ENCODE peak calls at places on chromosomes 7 and 10, in eight cellular contexts. J is activated CD8-positive, alpha-beta memory T cell treated with anti-CD3 and anti-CD28 coated beads for 48 hours; Q is A549; I is left colon; N is MCF 10A; X is lung; T is fibroblast of mammary gland; S is activated CD4-positive, alpha-beta T cell treated with anti-CD3 and anti-CD28 coated beads, Interleukin-2, amount 10 ng/mL, durations not matched to agents 7 days and 5 days. R is an unnamed sample.

GRCh38 chr7:98034044-98035035 is 44.3 kb upstream of the OCM2 start:
- DNase-seq in X (no peak), J (no peak), I (no peak), S (no peak), T (no peak), Q (no peak), N (peak; percentile 38), R (no peak)

GRCh38 chr10:7085913-7086589 is 324.8 kb downstream of the SFMBT2 start:
- DNase-seq in T (peak; percentile 69), I (no peak), N (peak; percentile 63), Q (peak; percentile 11), X (no peak), J (no peak), S (no peak), R (no peak)

GRCh38 chr7:44709011-44709915 is 39.4 kb upstream of the ZMIZ2 start:
- DNase-seq in N (no peak), I (no peak), S (no peak), T (no peak), J (no peak), X (no peak), Q (no peak), R (no peak)

GRCh38 chr10:11560076-11560709 is 51.3 kb downstream of the USP6NL start:
- DNase-seq in T (no peak), X (no peak), J (no peak), N (no peak), I (no peak), Q (peak; percentile 17), S (no peak), R (no peak)

GRCh38 chr7:102306916-102307677 is 20.4 kb downstream of the SH2B2 start:
- DNase-seq in N (peak; percentile 46), X (peak; percentile 45), J (no peak), I (peak; percentile 85), Q (peak; percentile 59), T (no peak), S (peak; percentile 50), R (peak; percentile 45)

GRCh38 chr10:11447571-11447970 is 163.9 kb downstream of the USP6NL start:
- DNase-seq in I (no peak), J (no peak), N (no peak), Q (no peak), S (no peak), T (no peak), X (no peak), R (no peak)

GRCh38 chr10:110780704-110781103 is 91.0 kb upstream of the PDCD4 start:
- DNase-seq in N (no peak), I (no peak), J (no peak), S (no peak), Q (no peak), X (no peak), T (no peak), R (no peak)

GRCh38 chr10:75352650-75353049 is 48.9 kb downstream of the ZNF503 start:
- DNase-seq in X (no peak), T (peak; percentile 15), S (no peak), I (no peak), N (no peak), J (no peak), Q (no peak), R (no peak)

GRCh38 chr7:49980414-49980813 is 112.6 kb downstream of the ZPBP start:
- DNase-seq in T (no peak), X (no peak), Q (no peak), N (no peak), S (peak; percentile 24), J (no peak), I (no peak), R (no peak)

GRCh38 chr7:77427996-77428603 is 12.0 kb upstream of the GSAP start:
- DNase-seq in S (peak; percentile 31), N (no peak), I (no peak), T (peak; percentile 73), X (no peak), J (no peak), Q (no peak), R (no peak)

GRCh38 chr7:66176914-66177313 is 28.2 kb upstream of the TPST1 start:
- DNase-seq in I (no peak), T (no peak), X (no peak), J (no peak), N (no peak), Q (no peak), S (no peak), R (no peak)

GRCh38 chr10:70320751-70321150 is 36.9 kb upstream of the NPFFR1 start:
- DNase-seq in T (peak; percentile 24), S (no peak), Q (no peak), N (no peak), J (no peak), X (no peak), I (no peak), R (no peak)

GRCh38 chr10:72333111-72334012 is 21.4 kb downstream of the DNAJB12 start:
- DNase-seq in X (no peak), J (no peak), I (no peak), Q (no peak), N (peak; percentile 39), T (no peak), S (no peak), R (no peak)

GRCh38 chr10:88791924-88792323 is 10.6 kb upstream of the LIPM start:
- DNase-seq in Q (peak; percentile 57), J (no peak), X (no peak), N (peak; percentile 52), S (no peak), T (peak; percentile 22), I (peak; percentile 5), R (no peak)